ENCODE peak calls at places on chromosome 9, in nine cellular contexts. B is HCT116, Q is right lobe of liver, M is H1, K is uterus, E is esophagus squamous epithelium, S is body of pancreas, I is IMR-90, N is upper lobe of left lung. A is an unnamed sample.

GRCh38 chr9:131358438-131359029 is 35.4 kb upstream of the PRRC2B start:
- DNase-seq in B (no peak), Q (no peak), M (no peak), K (no peak), E (no peak), S (no peak), I (no peak), N (no peak), A (peak; percentile 27)

GRCh38 chr9:131394464-131395026 is 659 bp downstream of the PRRC2B start:
- DNase-seq in B (no peak), Q (peak; percentile 71), M (no peak), K (peak; percentile 67), E (no peak), S (peak; percentile 47), I (no peak), N (peak; percentile 93), A (peak; percentile 62)

GRCh38 chr9:85900504-85901201 is 40.3 kb upstream of the NAA35 start:
- DNase-seq in B (peak; percentile 37), Q (no peak), M (peak; percentile 10), K (no peak), E (no peak), S (no peak), I (peak; percentile 36), N (no peak), A (no peak)

GRCh38 chr9:110126986-110127864 is 80.7 kb downstream of the C9orf152 start:
- DNase-seq in B (no peak), Q (peak; percentile 64), M (no peak), K (peak; percentile 81), E (no peak), S (peak; percentile 33), I (peak; percentile 89), N (no peak), A (peak; percentile 88)

GRCh38 chr9:89659473-89660256 is 54.9 kb downstream of the GADD45G start:
- DNase-seq in B (no peak), Q (no peak), M (no peak), K (no peak), E (no peak), S (no peak), I (no peak), N (no peak), A (no peak)

GRCh38 chr9:105449081-105449480 is 1.2 kb downstream of the FSD1L start:
- DNase-seq in B (no peak), Q (no peak), M (no peak), K (no peak), E (no peak), S (no peak), I (peak; percentile 49), N (no peak), A (no peak)

GRCh38 chr9:80873861-80874260 is 815.5 kb downstream of the TLE1 start:
- DNase-seq in B (no peak), Q (no peak), M (no peak), K (no peak), E (no peak), S (no peak), I (peak; percentile 65), N (no peak), A (no peak)

GRCh38 chr9:89246840-89247239 is 64.2 kb upstream of the CKS2 start:
- DNase-seq in B (no peak), Q (no peak), M (no peak), K (no peak), E (no peak), S (no peak), I (no peak), N (no peak), A (no peak)

GRCh38 chr9:129719135-129719534 is 33.7 kb downstream of the PTGES start:
- DNase-seq in B (no peak), Q (no peak), M (no peak), K (no peak), E (no peak), S (no peak), I (no peak), N (peak; percentile 84), A (no peak)

GRCh38 chr9:70318002-70318401 is 59.2 kb downstream of the SMC5 start:
- DNase-seq in B (no peak), Q (no peak), M (no peak), K (no peak), E (no peak), S (no peak), I (no peak), N (no peak), A (no peak)

GRCh38 chr9:136029556-136029955 is 65.5 kb downstream of the NACC2 start:
- DNase-seq in B (no peak), Q (no peak), M (no peak), K (peak; percentile 11), E (no peak), S (no peak), I (no peak), N (peak; percentile 66), A (no peak)

GRCh38 chr9:136726631-136727191 is 14.3 kb downstream of the DIPK1B start:
- DNase-seq in B (no peak), Q (no peak), M (no peak), K (no peak), E (no peak), S (peak; percentile 54), I (peak; percentile 31), N (no peak), A (no peak)

DNA sequence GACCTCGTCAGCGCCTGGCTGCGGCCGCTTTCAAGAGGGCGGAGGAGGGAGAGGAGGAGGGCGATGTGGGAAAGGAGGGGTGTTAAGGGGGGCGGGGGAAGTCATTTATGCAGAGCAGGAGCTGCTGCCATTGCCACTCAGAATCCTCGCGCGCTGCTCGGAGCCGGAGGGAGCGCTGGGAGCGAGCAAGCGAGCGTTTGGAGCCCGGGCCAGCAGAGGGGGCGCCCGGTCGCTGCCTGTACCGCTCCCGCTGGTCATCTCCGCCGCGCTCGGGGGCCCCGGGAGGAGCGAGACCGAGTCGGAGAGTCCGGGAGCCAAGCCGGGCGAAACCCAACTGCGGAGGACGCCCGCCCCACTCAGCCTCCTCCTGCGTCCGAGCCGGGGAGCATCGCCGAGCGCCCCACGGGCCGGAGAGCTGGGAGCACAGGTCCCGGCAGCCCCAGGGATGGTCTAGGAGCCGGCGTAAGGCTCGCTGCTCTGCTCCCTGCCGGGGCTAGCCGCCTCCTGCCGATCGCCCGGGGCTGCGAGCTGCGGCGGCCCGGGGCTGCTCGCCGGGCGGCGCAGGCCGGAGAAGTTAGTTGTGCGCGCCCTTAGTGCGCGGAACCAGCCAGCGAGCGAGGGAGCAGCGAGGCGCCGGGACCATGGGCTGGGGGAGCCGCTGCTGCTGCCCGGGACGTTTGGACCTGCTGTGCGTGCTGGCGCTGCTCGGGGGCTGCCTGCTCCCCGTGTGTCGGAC is at the start of gene PCSK5:
- DNase-seq in B (peak; percentile 86), Q (peak; percentile 91), M (peak; percentile 77), K (peak; percentile 91), E (peak; percentile 37), S (peak; percentile 91), I (peak; percentile 89), N (peak; percentile 94), A (peak; percentile 93)
- TF ChIP-seq POLR2A in B (peak; percentile 88), Q (peak; percentile 91), M (no peak), K (peak; percentile 93), E (peak; percentile 88), S (peak; percentile 96), I (peak; percentile 78), N (peak; percentile 81), A (no peak)

GRCh38 chr9:95509851-95510529 is 6.8 kb downstream of the PTCH1 start:
- DNase-seq in B (no peak), Q (no peak), M (no peak), K (no peak), E (no peak), S (no peak), I (no peak), N (no peak), A (peak; percentile 30)
- H3K27me3 ChIP-seq in B (no peaks in the 10 kb centered on the region), Q (no peaks in the 10 kb centered on the region), M (peaks cover 27% of the 10 kb centered on the region), K (no peaks in the 10 kb centered on the region), E (no peaks in the 10 kb centered on the region), S (no peaks in the 10 kb centered on the region), I (no peaks in the 10 kb centered on the region), N (no peaks in the 10 kb centered on the region), A (no peaks in the 10 kb centered on the region)

DNA sequence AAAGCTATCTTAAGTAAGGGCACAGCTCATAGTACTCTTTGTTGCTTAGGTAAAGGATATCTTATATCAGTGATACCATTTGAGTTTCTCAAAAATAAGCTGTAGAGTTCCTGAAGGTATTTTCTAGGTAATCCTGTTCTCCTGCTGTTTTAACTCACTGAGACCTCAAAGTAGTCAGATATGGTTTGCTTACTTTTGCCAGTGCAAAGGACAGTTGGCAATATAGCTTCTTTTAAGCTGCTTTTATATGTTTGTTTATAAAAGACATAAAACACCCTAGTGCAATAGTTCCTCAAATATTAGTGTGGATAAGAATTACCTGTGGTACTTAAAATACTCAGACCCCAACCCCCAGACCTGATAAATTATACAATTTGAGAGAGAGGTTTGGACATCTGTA is 12.1 kb downstream of the NCBP1 start:
- DNase-seq in B (no peak), Q (no peak), M (no peak), K (no peak), E (no peak), S (no peak), I (no peak), N (no peak), A (no peak)
- H3K36me3 ChIP-seq in B (peaks cover 63% of the 10 kb centered on the region), Q (no peaks in the 10 kb centered on the region), M (peaks cover 45% of the 10 kb centered on the region), K (no peaks in the 10 kb centered on the region), E (peaks cover 3% of the 10 kb centered on the region), S (no peaks in the 10 kb centered on the region), I (peaks cover 24% of the 10 kb centered on the region), N (peaks cover 14% of the 10 kb centered on the region), A (no peaks in the 10 kb centered on the region)

GRCh38 chr9:125746017-125746773 is 978 bp upstream of the PBX3 start:
- DNase-seq in B (peak; percentile 91), Q (peak; percentile 97), M (peak; percentile 94), K (peak; percentile 90), E (peak; percentile 54), S (peak; percentile 93), I (peak; percentile 86), N (peak; percentile 99), A (peak; percentile 97)

GRCh38 chr9:125747765-125748510 is 765 bp downstream of the PBX3 start:
- DNase-seq in B (no peak), Q (peak; percentile 64), M (no peak), K (peak; percentile 35), E (no peak), S (peak; percentile 39), I (no peak), N (peak; percentile 90), A (peak; percentile 60)

GRCh38 chr9:125748511-125749099 is 1.4 kb downstream of the PBX3 start:
- DNase-seq in B (no peak), Q (no peak), M (no peak), K (no peak), E (no peak), S (no peak), I (no peak), N (peak; percentile 84), A (no peak)

GRCh38 chr9:125746774-125747052 is 460 bp upstream of the PBX3 start:
- DNase-seq in B (no peak), Q (no peak), M (no peak), K (no peak), E (no peak), S (no peak), I (no peak), N (no peak), A (no peak)

DNA sequence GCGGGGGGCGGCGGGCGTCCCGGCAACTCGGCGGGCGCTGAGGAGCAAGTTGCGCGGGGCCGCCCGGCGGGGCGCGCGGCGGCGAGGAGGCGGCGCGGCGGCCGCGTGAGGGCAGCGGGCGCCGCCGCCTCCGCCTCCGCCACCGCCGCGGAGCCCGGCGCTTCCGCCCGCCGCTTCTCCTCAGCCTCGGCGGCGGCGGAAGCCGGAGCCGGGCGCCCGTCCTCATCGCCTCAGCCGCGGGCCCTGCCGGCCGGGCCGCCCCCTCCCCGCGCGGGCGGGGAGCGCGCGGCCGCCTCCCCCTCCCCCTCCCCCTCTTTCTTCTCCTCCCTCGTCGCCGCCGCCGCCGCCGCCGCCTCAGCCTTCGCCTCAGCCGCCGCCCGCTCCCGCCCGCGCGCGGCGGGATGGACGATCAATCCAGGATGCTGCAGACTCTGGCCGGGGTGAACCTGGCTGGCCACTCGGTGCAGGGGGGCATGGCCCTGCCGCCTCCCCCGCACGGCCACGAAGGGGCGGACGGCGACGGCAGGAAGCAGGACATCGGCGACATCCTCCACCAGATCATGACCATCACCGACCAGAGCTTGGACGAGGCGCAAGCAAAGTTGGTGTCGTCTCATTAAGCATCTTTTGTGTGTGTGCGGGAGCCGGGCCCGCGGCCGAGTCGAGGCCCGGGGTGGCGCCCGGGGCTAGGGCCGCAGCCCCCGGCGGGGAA is at the start of gene PBX3:
- DNase-seq in B (no peak), Q (peak; percentile 68), M (no peak), K (peak; percentile 63), E (no peak), S (peak; percentile 56), I (no peak), N (peak; percentile 94), A (peak; percentile 71)
- TF ChIP-seq POLR2A in B (no peak), Q (no peak), M (no peak), K (peak; percentile 13), E (peak; percentile 31), S (no peak), I (no peak), N (no peak), A (no peak)